ENCODE peak calls at places on chromosomes 11 and 22, in four cellular contexts. One of them, this sample, is unnamed.

GRCh38 chr22:45207981-45208664 is 32.6 kb downstream of the KIAA0930 start:
- DNase-seq in GM12878: no peak
- DNase-seq in A549: no peak
- DNase-seq in HepG2: no peak
- DNase-seq in this sample: no peak

GRCh38 chr11:72081856-72082255 is 1.2 kb downstream of the LRRC51 start:
- DNase-seq in A549: no peak
- DNase-seq in HepG2: no peak
- DNase-seq in GM12878: no peak
- DNase-seq in this sample: no peak

GRCh38 chr11:97259434-97259833 is 869.6 kb downstream of the JRKL start:
- DNase-seq in GM12878: no peak
- DNase-seq in A549: no peak
- DNase-seq in HepG2: no peak
- DNase-seq in this sample: no peak

GRCh38 chr22:20205964-20206708 is 55.3 kb upstream of the CCDC188 start:
- DNase-seq in GM12878: peak; percentile 54
- DNase-seq in A549: peak; percentile 75
- DNase-seq in HepG2: peak; percentile 37
- DNase-seq in this sample: peak; percentile 96

GRCh38 chr11:111635706-111636045 is 33.4 kb downstream of the SIK2 start:
- DNase-seq in A549: no peak
- DNase-seq in GM12878: no peak
- DNase-seq in HepG2: no peak
- DNase-seq in this sample: peak; percentile 36

GRCh38 chr22:32591620-32592019 is 117.0 kb downstream of the FBXO7 start:
- DNase-seq in GM12878: no peak
- DNase-seq in A549: no peak
- DNase-seq in HepG2: no peak
- DNase-seq in this sample: no peak

GRCh38 chr11:43904737-43905515 is 24.3 kb downstream of the ALKBH3 start:
- DNase-seq in A549: no peak
- DNase-seq in HepG2: no peak
- DNase-seq in GM12878: no peak
- DNase-seq in this sample: no peak

GRCh38 chr11:36056160-36056751 is 112.4 kb downstream of the LDLRAD3 start:
- DNase-seq in A549: peak; percentile 38
- DNase-seq in GM12878: no peak
- DNase-seq in HepG2: no peak
- DNase-seq in this sample: peak; percentile 59

GRCh38 chr11:103525069-103525468 is 415.8 kb downstream of the DYNC2H1 start:
- DNase-seq in A549: no peak
- DNase-seq in GM12878: no peak
- DNase-seq in HepG2: no peak
- DNase-seq in this sample: no peak

GRCh38 chr11:3203221-3204043 is 15.2 kb downstream of the MRGPRG start:
- DNase-seq in GM12878: no peak
- DNase-seq in A549: peak; percentile 21
- DNase-seq in HepG2: no peak
- DNase-seq in this sample: no peak

GRCh38 chr22:31337178-31337577 is 9.0 kb downstream of the PATZ1 start:
- DNase-seq in GM12878: no peak
- DNase-seq in A549: no peak
- DNase-seq in HepG2: no peak
- DNase-seq in this sample: no peak

GRCh38 chr11:9615031-9615451 is 41.6 kb downstream of the WEE1 start:
- DNase-seq in GM12878: peak; percentile 77
- DNase-seq in HepG2: no peak
- DNase-seq in A549: no peak
- DNase-seq in this sample: no peak

GRCh38 chr11:63870351-63871197 is 31.7 kb downstream of the MARK2 start:
- DNase-seq in A549: no peak
- DNase-seq in GM12878: no peak
- DNase-seq in HepG2: no peak
- DNase-seq in this sample: no peak

GRCh38 chr11:111586305-111586915 is 15.8 kb upstream of the SIK2 start:
- DNase-seq in GM12878: no peak
- DNase-seq in HepG2: peak; percentile 51
- DNase-seq in A549: peak; percentile 56
- DNase-seq in this sample: peak; percentile 53

GRCh38 chr11:125679397-125679796 is 1.2 kb downstream of the ACRV1 start:
- DNase-seq in HepG2: no peak
- DNase-seq in GM12878: no peak
- DNase-seq in A549: no peak
- DNase-seq in this sample: peak; percentile 23

GRCh38 chr22:39622881-39623367 is 52.4 kb downstream of the CACNA1I start:
- DNase-seq in GM12878: no peak
- DNase-seq in A549: peak; percentile 46
- DNase-seq in HepG2: peak; percentile 16
- DNase-seq in this sample: peak; percentile 51

GRCh38 chr11:106399075-106399500 is 321.6 kb downstream of the AASDHPPT start:
- DNase-seq in GM12878: no peak
- DNase-seq in A549: peak; percentile 86
- DNase-seq in HepG2: no peak
- DNase-seq in this sample: no peak

GRCh38 chr11:100932474-100933100 is 197.0 kb downstream of the PGR start:
- DNase-seq in HepG2: peak; percentile 9
- DNase-seq in GM12878: no peak
- DNase-seq in A549: peak; percentile 26
- DNase-seq in this sample: peak; percentile 30

GRCh38 chr22:27685515-27685914 is 116.0 kb downstream of the MN1 start:
- DNase-seq in GM12878: no peak
- DNase-seq in A549: no peak
- DNase-seq in HepG2: no peak
- DNase-seq in this sample: no peak

GRCh38 chr11:46352063-46352841 is 5.0 kb downstream of the DGKZ start:
- DNase-seq in HepG2: no peak
- DNase-seq in A549: peak; percentile 46
- DNase-seq in GM12878: no peak
- DNase-seq in this sample: peak; percentile 84

GRCh38 chr22:17969732-17970131 is 54.6 kb downstream of the MICAL3 start:
- DNase-seq in GM12878: no peak
- DNase-seq in A549: peak; percentile 89
- DNase-seq in HepG2: no peak
- DNase-seq in this sample: no peak

GRCh38 chr11:35166369-35167360 is 27.7 kb downstream of the CD44 start:
- DNase-seq in HepG2: no peak
- DNase-seq in A549: peak; percentile 73
- DNase-seq in GM12878: no peak
- DNase-seq in this sample: no peak

GRCh38 chr11:119999220-119999619 is 138.7 kb downstream of the TRIM29 start:
- DNase-seq in HepG2: no peak
- DNase-seq in A549: peak; percentile 6
- DNase-seq in GM12878: no peak
- DNase-seq in this sample: no peak

GRCh38 chr11:94241896-94242295 is 62.5 kb upstream of the IZUMO1R start:
- DNase-seq in HepG2: no peak
- DNase-seq in A549: no peak
- DNase-seq in GM12878: no peak
- DNase-seq in this sample: no peak

GRCh38 chr11:10139656-10140055 is 154.4 kb downstream of the SBF2 start:
- DNase-seq in GM12878: no peak
- DNase-seq in A549: peak; percentile 12
- DNase-seq in HepG2: no peak
- DNase-seq in this sample: no peak

DNA sequence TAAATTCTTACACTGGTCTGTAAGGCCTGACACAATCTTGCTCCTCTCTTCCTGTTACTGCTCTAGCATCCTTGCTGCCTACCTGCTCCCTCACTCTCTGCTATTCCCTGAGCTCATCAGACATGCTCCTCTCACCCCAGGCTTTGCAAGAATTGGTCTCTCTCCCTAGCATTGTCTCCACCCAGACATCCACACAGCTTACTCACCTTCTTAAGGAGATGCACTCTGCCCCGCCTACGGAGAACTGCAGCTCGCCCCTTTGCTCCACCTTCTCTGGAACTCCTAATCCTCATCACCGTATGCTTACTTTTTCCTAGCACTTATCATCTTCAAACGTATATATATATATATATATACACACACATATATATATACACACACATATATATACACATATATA is 23.3 kb upstream of the TMPRSS5 start:
- DNase-seq in A549: no peak
- DNase-seq in GM12878: no peak
- DNase-seq in HepG2: no peak
- DNase-seq in this sample: no peak
- TF ChIP-seq POLR2AphosphoS2 in A549: no peak
- TF ChIP-seq POLR2AphosphoS2 in GM12878: no peak
- TF ChIP-seq POLR2AphosphoS2 in HepG2: no peak
- TF ChIP-seq POLR2AphosphoS2 in this sample: no peak

DNA sequence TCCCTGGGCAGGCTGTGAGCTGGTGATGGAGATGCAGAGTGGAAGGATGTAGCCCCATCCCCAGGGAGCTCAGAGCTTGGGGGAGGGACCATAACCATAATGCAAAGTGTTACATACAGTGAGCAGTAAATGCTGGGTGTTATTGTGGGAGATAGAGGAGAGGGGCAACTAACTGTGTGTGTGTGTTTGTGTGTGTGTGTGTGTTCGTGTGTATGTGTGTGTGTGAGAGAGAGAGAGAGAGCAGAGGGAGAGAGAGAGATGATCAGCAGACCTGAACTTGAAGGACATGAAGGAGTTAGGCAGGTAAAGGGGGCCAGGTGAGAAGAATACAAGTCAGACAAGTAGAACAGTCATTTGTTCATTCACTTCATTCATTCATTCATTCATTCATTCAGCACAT is 74.2 kb downstream of the CACNG2 start:
- DNase-seq in HepG2: no peak
- DNase-seq in GM12878: no peak
- DNase-seq in A549: no peak
- DNase-seq in this sample: no peak
- TF ChIP-seq POLR2AphosphoS2 in HepG2: no peak
- TF ChIP-seq POLR2AphosphoS2 in GM12878: no peak
- TF ChIP-seq POLR2AphosphoS2 in A549: no peak
- TF ChIP-seq POLR2AphosphoS2 in this sample: no peak

DNA sequence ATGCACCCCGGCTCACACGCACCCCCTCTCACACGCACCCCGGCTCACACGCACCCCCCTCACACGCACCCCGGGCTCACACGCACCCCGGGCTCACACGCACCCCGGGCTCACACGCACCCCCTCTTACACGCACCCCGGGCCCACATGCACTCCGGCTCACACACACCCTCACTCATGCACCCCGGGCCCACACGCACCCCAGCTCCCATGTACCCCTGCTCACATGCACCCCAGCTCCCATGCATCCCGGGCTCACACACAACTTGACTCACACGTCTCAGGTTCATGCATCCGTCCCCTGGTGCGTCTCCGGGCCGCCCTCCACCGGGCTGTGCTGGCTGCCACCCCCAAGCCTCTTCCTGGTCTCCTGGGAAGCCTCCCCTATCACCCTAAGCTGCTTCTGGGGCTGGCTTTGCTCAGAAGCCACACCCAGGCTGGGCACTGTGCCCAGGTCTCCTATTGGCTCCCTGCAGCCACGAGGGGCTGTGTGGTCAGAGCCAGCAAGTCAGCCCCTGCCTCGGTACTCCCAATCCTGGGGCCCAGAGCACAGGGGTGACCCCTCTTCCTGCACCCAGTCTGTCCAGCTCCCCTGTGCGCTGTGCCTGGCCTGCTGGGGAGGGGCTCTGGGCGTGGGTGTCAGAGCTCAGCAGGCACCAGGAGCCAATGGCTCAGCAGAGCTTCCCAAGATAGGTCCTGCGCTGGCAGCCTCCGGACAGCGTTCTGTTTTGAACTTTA is 16.9 kb downstream of the TSPAN4 start:
- DNase-seq in A549: peak; percentile 70
- DNase-seq in HepG2: no peak
- DNase-seq in GM12878: no peak
- DNase-seq in this sample: peak; percentile 59
- TF ChIP-seq POLR2AphosphoS2 in A549: no peak
- TF ChIP-seq POLR2AphosphoS2 in HepG2: no peak
- TF ChIP-seq POLR2AphosphoS2 in GM12878: no peak
- TF ChIP-seq POLR2AphosphoS2 in this sample: no peak

GRCh38 chr11:133070790-133071189 is 461.5 kb downstream of the OPCML start:
- DNase-seq in HepG2: no peak
- DNase-seq in A549: no peak
- DNase-seq in GM12878: no peak
- DNase-seq in this sample: no peak

GRCh38 chr11:133072366-133072765 is 459.9 kb downstream of the OPCML start:
- DNase-seq in GM12878: no peak
- DNase-seq in A549: no peak
- DNase-seq in HepG2: no peak
- DNase-seq in this sample: no peak

GRCh38 chr11:133075351-133075750 is 456.9 kb downstream of the OPCML start:
- DNase-seq in A549: no peak
- DNase-seq in GM12878: no peak
- DNase-seq in HepG2: no peak
- DNase-seq in this sample: no peak

GRCh38 chr11:133070053-133070713 is 462.1 kb downstream of the OPCML start:
- DNase-seq in HepG2: no peak
- DNase-seq in GM12878: no peak
- DNase-seq in A549: no peak
- DNase-seq in this sample: no peak

GRCh38 chr11:133072858-133073582 is 459.3 kb downstream of the OPCML start:
- DNase-seq in GM12878: no peak
- DNase-seq in HepG2: no peak
- DNase-seq in A549: no peak
- DNase-seq in this sample: no peak
- TF ChIP-seq POLR2AphosphoS2 in GM12878: no peak
- TF ChIP-seq POLR2AphosphoS2 in HepG2: no peak
- TF ChIP-seq POLR2AphosphoS2 in A549: no peak
- TF ChIP-seq POLR2AphosphoS2 in this sample: no peak

GRCh38 chr22:29623553-29624169 is 20.2 kb downstream of the NF2 start:
- DNase-seq in A549: no peak
- DNase-seq in GM12878: no peak
- DNase-seq in HepG2: no peak
- DNase-seq in this sample: no peak

GRCh38 chr22:29625090-29625825 is 21.8 kb downstream of the NF2 start:
- DNase-seq in HepG2: peak; percentile 62
- DNase-seq in A549: peak; percentile 69
- DNase-seq in GM12878: no peak
- DNase-seq in this sample: peak; percentile 68

GRCh38 chr22:29626497-29627195 is 23.2 kb downstream of the NF2 start:
- DNase-seq in A549: no peak
- DNase-seq in HepG2: peak; percentile 15
- DNase-seq in GM12878: no peak
- DNase-seq in this sample: no peak

GRCh38 chr22:29621761-29622526 is 18.5 kb downstream of the NF2 start:
- DNase-seq in A549: peak; percentile 86
- DNase-seq in HepG2: peak; percentile 19
- DNase-seq in GM12878: no peak
- DNase-seq in this sample: no peak

DNA sequence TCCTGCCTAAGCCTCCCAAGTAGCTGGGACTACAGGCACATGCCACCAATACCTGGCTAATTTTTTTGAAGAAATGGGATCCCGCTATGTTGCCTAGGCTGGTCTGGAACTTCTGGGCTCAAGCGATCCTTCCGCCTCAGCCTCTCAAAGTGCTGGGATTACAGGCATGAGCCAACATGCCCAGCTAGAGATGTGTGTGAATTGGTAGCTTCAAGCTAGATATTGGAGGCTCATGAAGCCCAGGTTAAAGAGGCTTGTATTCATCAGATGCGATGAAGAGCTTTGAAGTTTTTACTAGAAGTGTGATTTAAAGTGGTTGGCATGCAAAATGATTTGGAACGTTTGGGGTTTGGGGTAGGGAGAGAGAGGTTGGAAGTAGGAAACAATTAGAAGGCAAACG is 19.6 kb downstream of the NF2 start:
- DNase-seq in HepG2: no peak
- DNase-seq in A549: no peak
- DNase-seq in GM12878: no peak
- DNase-seq in this sample: no peak
- TF ChIP-seq POLR2AphosphoS2 in HepG2: no peak
- TF ChIP-seq POLR2AphosphoS2 in A549: no peak
- TF ChIP-seq POLR2AphosphoS2 in GM12878: no peak
- TF ChIP-seq POLR2AphosphoS2 in this sample: no peak

GRCh38 chr11:67267188-67268035 is 1.1 kb downstream of the GRK2 start:
- DNase-seq in A549: no peak
- DNase-seq in HepG2: peak; percentile 61
- DNase-seq in GM12878: no peak
- DNase-seq in this sample: peak; percentile 61
- TF ChIP-seq POLR2AphosphoS2 in A549: no peak
- TF ChIP-seq POLR2AphosphoS2 in HepG2: no peak
- TF ChIP-seq POLR2AphosphoS2 in GM12878: no peak
- TF ChIP-seq POLR2AphosphoS2 in this sample: no peak

This sample was measured in K562.